ENCODE peak calls at places on chromosomes 12 and 14, in six cellular contexts. Q, M, K, B, J and U are unnamed samples.

GRCh38 chr14:36661506-36662257 is at the start of gene PAX9:
- DNase-seq in Q (peak), M (peak), K (peak), B (no peak), J (peak), U (peak)

GRCh38 chr12:59365133-59365532 is 230.7 kb upstream of the SLC16A7 start:
- DNase-seq in Q (peak), M (no peak), K (no peak), B (no peak), J (no peak), U (no peak)

GRCh38 chr12:53569174-53569557 is 57.0 kb downstream of the ATF7 start:
- DNase-seq in Q (no peak), M (no peak), K (no peak), B (no peak), J (no peak), U (no peak)

GRCh38 chr14:68269136-68269535 is 449.6 kb downstream of the RAD51B start:
- DNase-seq in Q (no peak), M (no peak), K (no peak), B (no peak), J (no peak), U (no peak)

GRCh38 chr14:64801046-64801445 is 78.7 kb downstream of the SPTB start:
- DNase-seq in Q (no peak), M (no peak), K (no peak), B (no peak), J (no peak), U (no peak)

GRCh38 chr14:96318836-96319235 is 44.3 kb downstream of the ATG2B start:
- DNase-seq in Q (no peak), M (no peak), K (no peak), B (no peak), J (no peak), U (no peak)

GRCh38 chr12:104223599-104224168 is 8.1 kb downstream of the TXNRD1 start:
- DNase-seq in Q (no peak), M (no peak), K (no peak), B (no peak), J (no peak), U (no peak)

GRCh38 chr14:67579636-67580035 is 20.4 kb downstream of the PIGH start:
- DNase-seq in Q (no peak), M (no peak), K (no peak), B (no peak), J (no peak), U (no peak)

GRCh38 chr12:53591301-53592206 is 34.6 kb downstream of the ATF7 start:
- DNase-seq in Q (no peak), M (peak), K (no peak), B (no peak), J (no peak), U (no peak)